ENCODE peak calls at places on chromosomes 3 and 15, in nine cellular contexts. U, B, C, P, O, E, Z, T and A are unnamed samples.

GRCh38 chr3:71495708-71496472 is 87.6 kb downstream of the FOXP1 start:
- DNase-seq in U (no peak), B (peak), C (no peak), P (peak), O (no peak), E (peak), Z (no peak), T (no peak), A (no peak)

GRCh38 chr3:104941785-104942184 is 424.9 kb upstream of the ALCAM start:
- DNase-seq in U (no peak), B (no peak), C (no peak), P (no peak), O (no peak), E (no peak), Z (no peak), T (no peak), A (no peak)

GRCh38 chr15:86273309-86273708 is 193.6 kb downstream of the AGBL1 start:
- DNase-seq in U (no peak), B (no peak), C (no peak), P (no peak), O (no peak), E (no peak), Z (no peak), T (no peak), A (no peak)

GRCh38 chr3:39753361-39753760 is 56.0 kb upstream of the MYRIP start:
- DNase-seq in U (no peak), B (no peak), C (no peak), P (no peak), O (no peak), E (no peak), Z (no peak), T (no peak), A (no peak)

GRCh38 chr3:1087066-1087555 is 5.7 kb upstream of the CNTN6 start:
- DNase-seq in U (no peak), B (peak), C (no peak), P (peak), O (peak), E (no peak), Z (no peak), T (no peak), A (no peak)

GRCh38 chr3:7190094-7190493 is 329.2 kb downstream of the GRM7 start:
- DNase-seq in U (no peak), B (peak), C (no peak), P (no peak), O (no peak), E (no peak), Z (no peak), T (no peak), A (no peak)

GRCh38 chr3:66468016-66468735 is 32.6 kb downstream of the LRIG1 start:
- DNase-seq in U (no peak), B (no peak), C (no peak), P (no peak), O (no peak), E (no peak), Z (no peak), T (no peak), A (no peak)

GRCh38 chr15:43186003-43186353 is 775 bp downstream of the CCNDBP1 start:
- DNase-seq in U (no peak), B (no peak), C (no peak), P (no peak), O (no peak), E (no peak), Z (no peak), T (no peak), A (no peak)

GRCh38 chr15:43382310-43382709 is 11.4 kb downstream of the TUBGCP4 start:
- DNase-seq in U (no peak), B (no peak), C (no peak), P (no peak), O (no peak), E (no peak), Z (no peak), T (no peak), A (no peak)

GRCh38 chr3:123310741-123311140 is 109.0 kb downstream of the SEC22A start:
- DNase-seq in U (no peak), B (no peak), C (no peak), P (peak), O (no peak), E (no peak), Z (no peak), T (no peak), A (no peak)

GRCh38 chr3:136197159-136197715 is 1.1 kb upstream of the MSL2 start:
- DNase-seq in U (no peak), B (no peak), C (no peak), P (no peak), O (no peak), E (no peak), Z (no peak), T (no peak), A (no peak)

GRCh38 chr3:197300361-197300760 is 1.9 kb upstream of the DLG1 start:
- DNase-seq in U (no peak), B (no peak), C (no peak), P (no peak), O (no peak), E (no peak), Z (no peak), T (no peak), A (no peak)

GRCh38 chr15:40545457-40545856 is 19.4 kb downstream of the CCDC32 start:
- DNase-seq in U (no peak), B (no peak), C (no peak), P (no peak), O (no peak), E (no peak), Z (no peak), T (no peak), A (no peak)

GRCh38 chr3:25155696-25156471 is 272.2 kb upstream of the RARB start:
- DNase-seq in U (no peak), B (peak), C (no peak), P (no peak), O (no peak), E (no peak), Z (no peak), T (no peak), A (peak)

GRCh38 chr15:77603616-77604406 is 28.9 kb downstream of the LINGO1 start:
- DNase-seq in U (no peak), B (no peak), C (no peak), P (no peak), O (no peak), E (no peak), Z (no peak), T (no peak), A (no peak)

GRCh38 chr3:9732753-9733115 is 1.2 kb downstream of the BRPF1 start:
- DNase-seq in U (no peak), B (no peak), C (no peak), P (no peak), O (no peak), E (no peak), Z (no peak), T (no peak), A (no peak)

GRCh38 chr3:123080864-123081562 is 14.2 kb downstream of the PDIA5 start:
- DNase-seq in U (no peak), B (no peak), C (no peak), P (no peak), O (no peak), E (no peak), Z (no peak), T (no peak), A (no peak)

GRCh38 chr3:29282431-29283296 is 1.8 kb downstream of the RBMS3 start:
- DNase-seq in U (no peak), B (peak), C (no peak), P (peak), O (no peak), E (no peak), Z (no peak), T (no peak), A (no peak)

DNA sequence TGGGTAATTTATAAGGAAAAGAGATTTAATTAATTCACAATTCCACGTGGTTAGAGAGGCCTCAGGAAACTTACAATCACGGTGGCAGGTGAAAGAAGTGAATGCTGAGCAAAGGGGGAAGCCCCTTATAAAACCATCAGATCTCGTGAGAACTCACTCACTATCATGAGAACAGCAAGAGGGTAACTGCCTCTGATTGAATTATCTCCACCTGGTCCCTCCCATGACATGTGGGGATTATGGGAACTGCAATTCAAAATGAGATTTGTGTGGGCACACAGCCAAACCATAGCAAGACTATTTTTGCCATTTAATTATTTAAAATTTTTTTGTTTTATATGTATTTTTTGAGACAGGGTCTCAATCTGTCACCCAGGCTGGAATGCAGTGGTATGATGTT is 27.0 kb upstream of the KCTD6 start:
- DNase-seq in U (no peak), B (no peak), C (no peak), P (no peak), O (no peak), E (no peak), Z (no peak), T (no peak), A (no peak)
- TF ChIP-seq CTCF in U (no peak), B (no peak), C (no peak), P (no peak), O (no peak), E (no peak), Z (no peak), T (peak), A (no peak)

GRCh38 chr15:68583936-68584703 is 5.3 kb downstream of the CORO2B start:
- DNase-seq in U (no peak), B (no peak), C (no peak), P (no peak), O (no peak), E (no peak), Z (no peak), T (no peak), A (no peak)

GRCh38 chr15:68582236-68582635 is 3.4 kb downstream of the CORO2B start:
- DNase-seq in U (no peak), B (no peak), C (no peak), P (no peak), O (no peak), E (no peak), Z (no peak), T (no peak), A (no peak)

GRCh38 chr15:68581725-68582124 is 2.9 kb downstream of the CORO2B start:
- DNase-seq in U (no peak), B (no peak), C (no peak), P (no peak), O (no peak), E (no peak), Z (no peak), T (no peak), A (no peak)

GRCh38 chr15:68582864-68583263 is 4.1 kb downstream of the CORO2B start:
- DNase-seq in U (no peak), B (no peak), C (no peak), P (no peak), O (no peak), E (no peak), Z (no peak), T (no peak), A (no peak)

GRCh38 chr15:68583321-68583720 is 4.5 kb downstream of the CORO2B start:
- DNase-seq in U (no peak), B (no peak), C (no peak), P (no peak), O (no peak), E (no peak), Z (no peak), T (no peak), A (no peak)
- TF ChIP-seq CTCF in U (no peak), B (no peak), C (no peak), P (no peak), O (no peak), E (no peak), Z (no peak), T (no peak), A (no peak)

GRCh38 chr3:14461748-14462324 is 59.4 kb downstream of the SLC6A6 start:
- DNase-seq in U (peak), B (peak), C (peak), P (peak), O (no peak), E (no peak), Z (no peak), T (peak), A (peak)
- TF ChIP-seq CTCF in U (no peak), B (peak), C (peak), P (peak), O (peak), E (peak), Z (peak), T (peak), A (peak)

GRCh38 chr3:42229266-42229941 is 36.6 kb downstream of the CCK start:
- DNase-seq in U (no peak), B (no peak), C (no peak), P (no peak), O (no peak), E (no peak), Z (no peak), T (no peak), A (no peak)

GRCh38 chr3:42230860-42231259 is 35.1 kb downstream of the CCK start:
- DNase-seq in U (no peak), B (no peak), C (no peak), P (no peak), O (no peak), E (no peak), Z (no peak), T (no peak), A (no peak)

GRCh38 chr3:42229942-42230688 is 35.9 kb downstream of the CCK start:
- DNase-seq in U (no peak), B (peak), C (no peak), P (peak), O (peak), E (no peak), Z (no peak), T (peak), A (no peak)

GRCh38 chr3:42226470-42227425 is 39.2 kb downstream of the CCK start:
- DNase-seq in U (no peak), B (no peak), C (no peak), P (no peak), O (no peak), E (no peak), Z (no peak), T (no peak), A (no peak)

GRCh38 chr3:42228796-42229195 is 37.2 kb downstream of the CCK start:
- DNase-seq in U (no peak), B (no peak), C (no peak), P (no peak), O (no peak), E (no peak), Z (no peak), T (no peak), A (no peak)
- TF ChIP-seq CTCF in U (no peak), B (peak), C (no peak), P (peak), O (no peak), E (peak), Z (no peak), T (no peak), A (peak)

GRCh38 chr15:26628879-26629529 is 143.9 kb downstream of the GABRB3 start:
- DNase-seq in U (no peak), B (no peak), C (no peak), P (peak), O (peak), E (no peak), Z (no peak), T (no peak), A (no peak)
- TF ChIP-seq CTCF in U (no peak), B (no peak), C (no peak), P (no peak), O (no peak), E (peak), Z (no peak), T (no peak), A (no peak)

DNA sequence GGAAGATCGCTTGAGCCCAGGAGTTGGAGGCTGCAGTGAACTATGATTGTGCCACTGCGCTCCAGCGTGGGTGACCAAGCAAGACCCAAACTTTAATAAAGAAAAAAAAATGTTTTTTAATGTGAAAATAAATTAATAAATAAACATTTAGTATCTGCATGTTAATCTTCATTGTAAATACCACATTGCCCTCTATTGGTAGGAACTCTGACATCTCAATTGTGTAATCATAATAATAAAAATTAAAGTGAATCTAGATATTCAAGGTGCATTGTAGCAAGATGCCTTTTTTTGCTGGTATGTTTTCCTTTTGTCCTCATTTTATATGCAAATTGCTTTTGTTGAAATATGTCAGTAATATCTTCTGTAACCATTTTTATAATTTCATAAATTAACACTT is 95.0 kb upstream of the LIMD1 start:
- DNase-seq in U (no peak), B (no peak), C (no peak), P (no peak), O (no peak), E (no peak), Z (no peak), T (no peak), A (no peak)
- TF ChIP-seq CTCF in U (no peak), B (peak), C (peak), P (no peak), O (peak), E (peak), Z (no peak), T (peak), A (peak)

GRCh38 chr15:48645558-48646330 is at the start of gene FBN1:
- DNase-seq in U (no peak), B (peak), C (no peak), P (peak), O (peak), E (peak), Z (peak), T (peak), A (peak)

GRCh38 chr15:48644827-48645557 is 517 bp downstream of the FBN1 start:
- DNase-seq in U (no peak), B (no peak), C (no peak), P (peak), O (no peak), E (no peak), Z (no peak), T (peak), A (peak)

GRCh38 chr15:48646364-48646763 is 855 bp upstream of the FBN1 start:
- DNase-seq in U (no peak), B (no peak), C (no peak), P (no peak), O (no peak), E (no peak), Z (no peak), T (no peak), A (no peak)

GRCh38 chr15:48650931-48651330 is 5.4 kb upstream of the FBN1 start:
- DNase-seq in U (no peak), B (no peak), C (no peak), P (no peak), O (no peak), E (no peak), Z (no peak), T (no peak), A (no peak)

DNA sequence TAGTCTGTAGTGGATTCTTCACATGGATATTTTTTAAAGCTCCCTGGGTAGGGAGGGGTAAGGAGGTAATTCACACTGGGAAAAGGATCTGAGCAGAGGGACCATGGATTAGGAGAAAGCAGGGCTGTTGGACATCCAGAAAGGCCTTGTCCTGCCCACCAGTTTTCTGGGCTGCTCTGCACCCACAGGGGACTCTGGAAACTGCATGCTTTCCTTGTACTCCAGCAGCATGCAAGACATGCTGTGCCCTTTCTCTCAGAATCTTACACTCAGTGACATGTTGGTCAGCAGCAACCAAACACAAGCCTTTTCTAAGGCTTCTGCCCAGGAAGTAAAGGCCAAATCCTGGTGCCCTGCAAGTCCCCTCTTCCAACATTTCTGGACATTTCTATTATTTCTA is 2.5 kb upstream of the FBN1 start:
- DNase-seq in U (no peak), B (no peak), C (no peak), P (peak), O (no peak), E (no peak), Z (no peak), T (peak), A (no peak)
- TF ChIP-seq CTCF in U (no peak), B (peak), C (no peak), P (peak), O (peak), E (peak), Z (peak), T (no peak), A (no peak)

GRCh38 chr15:45855907-45856579 is 221.2 kb downstream of the SQOR start:
- DNase-seq in U (no peak), B (no peak), C (no peak), P (no peak), O (no peak), E (peak), Z (no peak), T (no peak), A (no peak)
- TF ChIP-seq CTCF in U (no peak), B (no peak), C (no peak), P (no peak), O (no peak), E (no peak), Z (no peak), T (no peak), A (no peak)

GRCh38 chr15:36784717-36785116 is 205.3 kb downstream of the CDIN1 start:
- DNase-seq in U (no peak), B (no peak), C (no peak), P (no peak), O (no peak), E (no peak), Z (no peak), T (no peak), A (no peak)
- TF ChIP-seq CTCF in U (no peak), B (no peak), C (no peak), P (no peak), O (no peak), E (no peak), Z (no peak), T (no peak), A (no peak)

GRCh38 chr15:71572452-71573053 is 237.8 kb upstream of the NR2E3 start:
- DNase-seq in U (no peak), B (peak), C (no peak), P (no peak), O (no peak), E (no peak), Z (no peak), T (peak), A (no peak)
- TF ChIP-seq CTCF in U (no peak), B (peak), C (no peak), P (no peak), O (no peak), E (no peak), Z (no peak), T (no peak), A (no peak)